ENCODE peak calls at places on chromosomes 6 and 20, in eight cellular contexts. E is breast epithelium, M is esophagus muscularis mucosa, T is SK-N-SH, W is sigmoid colon, N is endothelial cell of umbilical vein, P is HepG2, I is HL-60. R is an unnamed sample.

GRCh38 chr6:20652691-20653479 is 118.6 kb downstream of the CDKAL1 start:
- DNase-seq in E (no peak), P (no peak), M (no peak), T (no peak), W (no peak), I (no peak), N (peak; percentile 69), R (no peak)

GRCh38 chr6:22656696-22657340 is 87.5 kb downstream of the HDGFL1 start:
- DNase-seq in P (no peak), I (no peak), T (no peak), M (no peak), W (no peak), E (no peak), N (no peak), R (no peak)

GRCh38 chr20:43187476-43188233 is 2.1 kb downstream of the PTPRT start:
- DNase-seq in N (peak; percentile 58), W (peak; percentile 78), P (peak; percentile 57), T (peak; percentile 86), E (peak; percentile 78), M (peak; percentile 95), I (peak; percentile 54), R (peak; percentile 68)

GRCh38 chr6:30884521-30885480 is 482 bp downstream of the DDR1 start:
- DNase-seq in I (no peak), M (no peak), N (no peak), P (no peak), T (peak; percentile 77), W (peak; percentile 80), E (peak; percentile 64), R (no peak)

GRCh38 chr6:37021356-37022129 is 16.1 kb downstream of the FGD2 start:
- DNase-seq in I (peak; percentile 68), T (no peak), M (no peak), W (no peak), E (no peak), N (peak; percentile 51), P (peak; percentile 37), R (no peak)

GRCh38 chr6:122838060-122838780 is 49.2 kb downstream of the SMPDL3A start:
- DNase-seq in T (peak; percentile 14), I (no peak), P (peak; percentile 18), M (no peak), N (peak; percentile 17), E (no peak), W (no peak), R (no peak)

GRCh38 chr6:73262701-73263569 is at the start of gene KHDC1:
- DNase-seq in T (peak; percentile 93), I (peak; percentile 30), W (peak; percentile 67), E (no peak), N (peak; percentile 44), M (no peak), P (no peak), R (no peak)

GRCh38 chr6:39206250-39206721 is 23.0 kb downstream of the KCNK5 start:
- DNase-seq in W (no peak), E (no peak), I (no peak), T (no peak), N (no peak), P (no peak), M (no peak), R (no peak)

GRCh38 chr6:46510656-46511055 is 19.4 kb upstream of the RCAN2 start:
- DNase-seq in P (no peak), M (no peak), W (no peak), T (no peak), N (no peak), E (no peak), I (no peak), R (no peak)

GRCh38 chr6:52511163-52511562 is 65.7 kb downstream of the TRAM2 start:
- DNase-seq in E (no peak), N (no peak), M (no peak), P (no peak), W (no peak), T (no peak), I (no peak), R (no peak)

GRCh38 chr20:46757754-46758678 is 48.6 kb downstream of the SLC2A10 start:
- DNase-seq in N (peak; percentile 42), P (peak; percentile 59), T (peak; percentile 76), M (no peak), W (no peak), E (no peak), I (peak; percentile 62), R (no peak)

GRCh38 chr20:44085616-44086434 is 101.2 kb downstream of the JPH2 start:
- DNase-seq in M (no peak), P (no peak), N (no peak), I (no peak), E (no peak), W (no peak), T (no peak), R (no peak)

GRCh38 chr6:42026540-42026939 is 23.8 kb upstream of the TAF8 start:
- DNase-seq in M (no peak), I (peak; percentile 42), T (no peak), E (no peak), N (no peak), P (no peak), W (no peak), R (no peak)

GRCh38 chr6:42030585-42031506 is 19.5 kb upstream of the TAF8 start:
- DNase-seq in M (no peak), T (peak; percentile 56), I (peak; percentile 72), P (no peak), N (peak; percentile 42), W (no peak), E (no peak), R (no peak)

GRCh38 chr6:42029881-42030280 is 20.4 kb upstream of the TAF8 start:
- DNase-seq in M (no peak), I (no peak), E (no peak), T (no peak), N (no peak), W (no peak), P (no peak), R (no peak)

GRCh38 chr6:42029062-42029685 is 21.1 kb upstream of the TAF8 start:
- DNase-seq in T (no peak), P (no peak), M (no peak), I (no peak), N (no peak), E (no peak), W (no peak), R (no peak)

GRCh38 chr6:42028234-42029061 is 21.9 kb upstream of the TAF8 start:
- DNase-seq in E (no peak), W (no peak), P (no peak), N (peak; percentile 62), I (peak; percentile 93), M (no peak), T (no peak), R (no peak)
- H3K27ac ChIP-seq in E (no peak overlapping the region), W (no peak overlapping the region), P (no peak overlapping the region), N (peak overlapping the region; percentile 34), I (peak overlapping the region; percentile 69), M (no peak overlapping the region), T (no peak overlapping the region), R (no peak overlapping the region)

GRCh38 chr6:35044145-35044745 is 96.9 kb downstream of the TCP11 start:
- DNase-seq in E (no peak), M (no peak), N (no peak), W (peak; percentile 79), I (peak; percentile 56), P (no peak), T (no peak), R (peak; percentile 58)
- TF ChIP-seq POLR2AphosphoS5 in E (peak; percentile 9), M (peak; percentile 66), N (peak; percentile 55), W (no peak), I (no peak), P (no peak), T (no peak), R (no peak)

GRCh38 chr6:139593081-139593480 is 218.6 kb upstream of the CITED2 start:
- DNase-seq in I (no peak), W (no peak), T (no peak), N (no peak), M (no peak), P (no peak), E (no peak), R (no peak)

GRCh38 chr6:139592011-139592410 is 217.6 kb upstream of the CITED2 start:
- DNase-seq in W (no peak), T (no peak), M (no peak), P (no peak), E (no peak), I (no peak), N (no peak), R (no peak)

GRCh38 chr6:139595183-139595582 is 220.7 kb upstream of the CITED2 start:
- DNase-seq in E (no peak), I (no peak), W (no peak), M (no peak), N (no peak), T (no peak), P (no peak), R (no peak)

GRCh38 chr6:139597087-139597763 is 222.8 kb upstream of the CITED2 start:
- DNase-seq in E (no peak), W (no peak), N (no peak), P (no peak), T (no peak), I (peak; percentile 6), M (no peak), R (no peak)

DNA sequence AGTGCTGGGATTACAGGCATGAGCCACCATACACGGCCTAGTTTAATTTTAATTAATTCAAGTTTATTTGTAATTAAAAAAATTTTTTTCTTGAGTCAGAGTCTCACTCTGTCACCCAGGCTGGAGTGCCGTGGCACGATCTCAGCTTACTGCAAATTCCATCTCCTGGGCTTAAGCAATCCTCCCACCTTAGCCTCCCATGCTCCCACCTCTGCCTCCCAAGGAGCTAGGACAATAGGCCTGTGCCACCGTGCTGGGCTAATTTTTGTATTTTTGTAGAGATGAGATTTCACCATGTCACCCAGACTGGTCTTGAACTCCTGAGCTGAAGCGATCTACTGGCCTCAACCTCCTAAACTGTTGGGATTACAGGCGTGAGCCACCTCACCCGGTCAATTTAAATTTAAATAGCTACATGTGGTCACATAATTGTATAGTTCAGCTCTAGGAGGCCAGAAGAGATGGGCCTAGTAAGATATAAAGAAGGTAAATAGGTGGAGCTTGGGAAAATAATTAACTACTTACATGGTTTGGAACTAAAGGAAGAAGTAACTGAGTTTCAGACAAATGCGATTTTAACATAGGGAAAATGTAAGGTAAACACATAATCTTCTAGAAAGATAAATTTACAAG is 220.0 kb upstream of the CITED2 start:
- DNase-seq in I (no peak), N (no peak), W (no peak), P (no peak), E (no peak), M (no peak), T (no peak), R (no peak)
- H3K27ac ChIP-seq in I (no peak overlapping the region), N (no peak overlapping the region), W (peak overlapping the region; percentile 82), P (no peak overlapping the region), E (peak overlapping the region; percentile 46), M (peak overlapping the region; percentile 86), T (no peak overlapping the region), R (no peak overlapping the region)

GRCh38 chr6:32149577-32149845 is 2.2 kb downstream of the PRRT1 start:
- DNase-seq in N (no peak), T (no peak), M (no peak), P (no peak), I (no peak), W (no peak), E (no peak), R (no peak)

GRCh38 chr6:32149932-32150920 is 1.5 kb downstream of the PRRT1 start:
- DNase-seq in T (no peak), P (no peak), I (no peak), M (no peak), N (no peak), W (no peak), E (no peak), R (no peak)

GRCh38 chr6:32148289-32148688 is 3.5 kb downstream of the PRRT1 start:
- DNase-seq in N (no peak), T (no peak), P (no peak), E (no peak), I (no peak), W (no peak), M (no peak), R (no peak)

GRCh38 chr6:32147401-32148132 is 4.2 kb downstream of the PRRT1 start:
- DNase-seq in W (no peak), M (no peak), N (no peak), I (no peak), P (no peak), T (no peak), E (no peak), R (no peak)

GRCh38 chr6:32148722-32149576 is 2.8 kb downstream of the PRRT1 start:
- DNase-seq in I (no peak), M (no peak), P (no peak), W (no peak), T (peak; percentile 65), N (peak; percentile 66), E (no peak), R (peak; percentile 88)
- TF ChIP-seq POLR2AphosphoS5 in I (no peak), M (no peak), P (no peak), W (no peak), T (no peak), N (no peak), E (no peak), R (no peak)

R was measured in suprapubic skin.